ENCODE peak calls at places on chromosome 7, in ten cellular contexts. L, Z, Y, V, O, T, E, R, B and F are unnamed samples. For H3K36me3, the result is how much of the 10 kb centered on the place peaks cover.

GRCh38 chr7:5479133-5479745 is 55.6 kb upstream of the TNRC18 start:
- DNase-seq in L (no peak), Z (no peak), Y (no peak), V (no peak), O (no peak), T (no peak), E (no peak), R (no peak), B (no peak), F (peak)

GRCh38 chr7:106304575-106304974 is 19.8 kb upstream of the NAMPT start:
- DNase-seq in L (no peak), Z (no peak), Y (no peak), V (no peak), O (no peak), T (no peak), E (no peak), R (no peak), B (no peak), F (no peak)

GRCh38 chr7:96310106-96310505 is 11.8 kb downstream of the SLC25A13 start:
- DNase-seq in L (no peak), Z (no peak), Y (no peak), V (no peak), O (no peak), T (no peak), E (no peak), R (no peak), B (no peak), F (no peak)

GRCh38 chr7:27237735-27238334 is 4.8 kb upstream of the EVX1 start:
- DNase-seq in L (no peak), Z (peak), Y (no peak), V (no peak), O (no peak), T (no peak), E (no peak), R (no peak), B (no peak), F (no peak)

GRCh38 chr7:8176370-8177081 is 85.4 kb downstream of the ICA1 start:
- DNase-seq in L (no peak), Z (no peak), Y (peak), V (peak), O (no peak), T (no peak), E (peak), R (no peak), B (no peak), F (no peak)

GRCh38 chr7:129417073-129417472 is 17.2 kb upstream of the STRIP2 start:
- DNase-seq in L (no peak), Z (no peak), Y (no peak), V (no peak), O (no peak), T (no peak), E (no peak), R (no peak), B (no peak), F (no peak)

GRCh38 chr7:141220263-141220662 is 146.4 kb downstream of the TMEM178B start:
- DNase-seq in L (no peak), Z (no peak), Y (no peak), V (no peak), O (no peak), T (no peak), E (no peak), R (no peak), B (no peak), F (no peak)

GRCh38 chr7:106609416-106609815 is 51.5 kb downstream of the CCDC71L start:
- DNase-seq in L (no peak), Z (peak), Y (no peak), V (no peak), O (no peak), T (no peak), E (no peak), R (no peak), B (no peak), F (peak)

GRCh38 chr7:954330-955238 is at the start of gene ADAP1:
- DNase-seq in L (peak), Z (peak), Y (peak), V (peak), O (peak), T (peak), E (peak), R (no peak), B (peak), F (no peak)

GRCh38 chr7:84238611-84239010 is 44.0 kb upstream of the SEMA3A start:
- DNase-seq in L (no peak), Z (no peak), Y (no peak), V (no peak), O (no peak), T (no peak), E (no peak), R (no peak), B (no peak), F (no peak)

GRCh38 chr7:145582742-145583303 is 533.8 kb upstream of the CNTNAP2 start:
- DNase-seq in L (no peak), Z (no peak), Y (no peak), V (no peak), O (no peak), T (no peak), E (no peak), R (no peak), B (no peak), F (no peak)

GRCh38 chr7:1512781-1513656 is 8.8 kb upstream of the INTS1 start:
- DNase-seq in L (peak), Z (peak), Y (peak), V (peak), O (no peak), T (no peak), E (peak), R (peak), B (peak), F (no peak)

GRCh38 chr7:103712991-103713778 is 267.2 kb upstream of the SLC26A5 start:
- DNase-seq in L (no peak), Z (no peak), Y (no peak), V (no peak), O (no peak), T (no peak), E (no peak), R (no peak), B (no peak), F (no peak)

GRCh38 chr7:142487124-142487523 is 229.3 kb upstream of the PRSS58 start:
- DNase-seq in L (no peak), Z (no peak), Y (no peak), V (no peak), O (no peak), T (no peak), E (no peak), R (no peak), B (no peak), F (no peak)

GRCh38 chr7:44131173-44132009 is 8.0 kb upstream of the POLD2 start:
- DNase-seq in L (peak), Z (peak), Y (no peak), V (no peak), O (no peak), T (no peak), E (no peak), R (no peak), B (peak), F (no peak)

GRCh38 chr7:22154130-22154529 is 202.8 kb downstream of the RAPGEF5 start:
- DNase-seq in L (no peak), Z (no peak), Y (no peak), V (no peak), O (no peak), T (no peak), E (no peak), R (no peak), B (no peak), F (no peak)

GRCh38 chr7:68472688-68473087 is 1125.6 kb upstream of the AUTS2 start:
- DNase-seq in L (no peak), Z (no peak), Y (no peak), V (no peak), O (no peak), T (no peak), E (no peak), R (no peak), B (no peak), F (no peak)

GRCh38 chr7:52944916-52945315 is 90.5 kb upstream of the POM121L12 start:
- DNase-seq in L (no peak), Z (no peak), Y (no peak), V (no peak), O (no peak), T (no peak), E (no peak), R (no peak), B (no peak), F (peak)

GRCh38 chr7:108093903-108094302 is 36.3 kb downstream of the LAMB4 start:
- DNase-seq in L (no peak), Z (no peak), Y (no peak), V (no peak), O (no peak), T (no peak), E (no peak), R (no peak), B (no peak), F (no peak)

GRCh38 chr7:150954201-150954985 is 23.7 kb downstream of the KCNH2 start:
- DNase-seq in L (no peak), Z (no peak), Y (no peak), V (no peak), O (no peak), T (no peak), E (no peak), R (no peak), B (no peak), F (no peak)

GRCh38 chr7:150954986-150955518 is 23.1 kb downstream of the KCNH2 start:
- DNase-seq in L (no peak), Z (no peak), Y (no peak), V (no peak), O (no peak), T (no peak), E (no peak), R (no peak), B (no peak), F (no peak)

GRCh38 chr7:150956395-150957118 is 21.6 kb downstream of the KCNH2 start:
- DNase-seq in L (no peak), Z (no peak), Y (no peak), V (no peak), O (no peak), T (no peak), E (no peak), R (no peak), B (no peak), F (no peak)

GRCh38 chr7:150957119-150958020 is 20.8 kb downstream of the KCNH2 start:
- DNase-seq in L (no peak), Z (no peak), Y (peak), V (no peak), O (no peak), T (no peak), E (no peak), R (no peak), B (no peak), F (no peak)

DNA sequence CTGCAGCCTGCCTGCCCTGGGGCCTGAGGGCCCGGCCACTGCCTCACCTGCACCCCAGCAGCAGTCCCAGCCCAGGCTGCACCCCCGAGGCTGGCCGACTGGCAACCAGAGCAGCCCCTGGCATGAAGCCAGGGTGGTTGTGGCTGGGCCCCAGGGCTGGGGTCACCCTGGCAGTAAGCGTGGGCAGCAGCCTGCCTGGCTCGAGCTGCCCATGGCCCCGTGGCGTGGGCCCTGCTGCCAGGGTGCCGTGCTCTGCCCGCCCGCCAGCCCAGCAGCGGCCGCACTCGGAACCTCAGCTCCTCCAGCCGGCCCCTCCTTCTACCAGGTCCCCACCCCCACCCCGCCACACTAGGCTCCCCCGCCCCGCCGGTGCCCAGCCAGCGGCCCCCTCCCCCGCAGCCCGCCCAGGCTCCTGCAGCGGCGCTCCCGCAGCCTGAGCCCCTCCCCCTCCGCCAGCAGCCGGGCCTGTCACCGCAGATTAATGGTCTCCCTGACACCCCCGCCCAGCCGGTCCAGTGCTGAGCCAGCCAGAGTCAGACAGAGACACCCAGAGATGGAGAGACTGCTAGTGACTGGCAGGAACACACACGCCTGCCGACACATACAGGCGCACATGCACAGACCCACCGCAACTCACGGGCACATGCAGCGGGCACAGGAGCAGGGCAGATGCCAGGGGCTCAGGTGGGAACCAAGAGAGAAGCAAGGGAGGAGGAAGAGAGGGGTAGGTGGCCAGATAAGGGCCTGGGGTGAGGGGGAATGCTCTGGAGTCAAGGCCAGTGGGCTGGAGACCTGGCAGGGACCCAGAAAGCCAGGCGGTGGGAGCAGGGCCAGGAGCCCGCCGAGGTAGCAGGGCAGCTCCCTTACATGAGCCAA is 22.4 kb downstream of the KCNH2 start:
- DNase-seq in L (no peak), Z (no peak), Y (peak), V (peak), O (no peak), T (peak), E (no peak), R (no peak), B (peak), F (no peak)
- TF ChIP-seq CTCF in L (no peak), Z (no peak), Y (no peak), V (no peak), O (no peak), T (no peak), E (no peak), R (no peak), B (no peak), F (no peak)

DNA sequence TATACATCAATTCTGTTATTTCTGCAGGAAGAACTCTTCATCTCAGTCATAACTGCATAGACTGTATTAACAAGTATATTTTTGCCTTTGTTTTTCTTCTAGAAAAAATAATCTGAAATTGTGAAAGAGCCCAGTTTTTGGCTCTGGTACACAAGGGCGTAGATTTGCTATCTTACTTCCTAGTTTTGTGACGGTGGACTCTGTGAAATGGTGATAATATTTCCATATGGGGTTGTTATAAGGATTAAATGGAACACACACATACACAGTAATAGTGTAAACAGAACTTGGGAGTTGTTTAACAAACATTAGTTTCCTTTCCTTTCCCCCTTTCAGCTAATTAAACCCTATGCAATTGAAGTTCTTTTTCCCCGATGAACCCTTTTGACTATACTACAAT is 108.7 kb downstream of the MKLN1 start:
- DNase-seq in L (no peak), Z (no peak), Y (no peak), V (no peak), O (no peak), T (no peak), E (no peak), R (no peak), B (no peak), F (no peak)
- H3K36me3 ChIP-seq in L (under half), Z (under half), Y (under half), V (half or more), O (under half), T (under half), E (under half), R (under half), B (under half), F (under half)

GRCh38 chr7:130940326-130940725 is 206.3 kb upstream of the KLF14 start:
- DNase-seq in L (no peak), Z (no peak), Y (no peak), V (no peak), O (no peak), T (no peak), E (no peak), R (no peak), B (no peak), F (no peak)

GRCh38 chr7:130939285-130940095 is 205.5 kb upstream of the KLF14 start:
- DNase-seq in L (no peak), Z (no peak), Y (no peak), V (no peak), O (no peak), T (no peak), E (no peak), R (no peak), B (no peak), F (no peak)

GRCh38 chr7:130937830-130938229 is 203.8 kb upstream of the KLF14 start:
- DNase-seq in L (no peak), Z (no peak), Y (no peak), V (no peak), O (no peak), T (no peak), E (no peak), R (no peak), B (no peak), F (no peak)

GRCh38 chr7:130937016-130937415 is 203.0 kb upstream of the KLF14 start:
- DNase-seq in L (no peak), Z (no peak), Y (no peak), V (no peak), O (no peak), T (no peak), E (no peak), R (no peak), B (no peak), F (no peak)

DNA sequence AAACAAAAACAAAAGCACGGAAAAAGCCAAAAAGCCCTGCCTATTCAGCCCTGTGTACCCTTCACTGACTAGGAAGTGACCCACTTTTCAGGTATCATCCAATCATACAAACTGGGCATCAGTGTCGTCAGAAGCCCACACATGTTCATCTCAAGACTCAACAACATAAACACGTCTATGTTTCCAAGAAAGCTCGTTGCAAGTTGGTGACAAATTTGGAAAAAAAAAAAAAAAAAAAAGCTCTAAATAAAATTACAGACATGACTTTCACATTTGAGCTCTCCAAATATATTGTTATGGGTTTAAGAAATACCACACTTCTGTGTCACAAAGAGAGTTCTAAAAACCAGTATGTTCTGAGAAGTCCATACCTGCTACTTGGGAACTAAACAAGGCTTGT is 204.7 kb upstream of the KLF14 start:
- DNase-seq in L (no peak), Z (no peak), Y (peak), V (no peak), O (no peak), T (no peak), E (no peak), R (no peak), B (no peak), F (no peak)
- H3K4me3 ChIP-seq in L (peak), Z (no peak), Y (no peak), V (no peak), O (no peak), T (no peak), E (no peak), R (no peak), B (no peak), F (no peak)

DNA sequence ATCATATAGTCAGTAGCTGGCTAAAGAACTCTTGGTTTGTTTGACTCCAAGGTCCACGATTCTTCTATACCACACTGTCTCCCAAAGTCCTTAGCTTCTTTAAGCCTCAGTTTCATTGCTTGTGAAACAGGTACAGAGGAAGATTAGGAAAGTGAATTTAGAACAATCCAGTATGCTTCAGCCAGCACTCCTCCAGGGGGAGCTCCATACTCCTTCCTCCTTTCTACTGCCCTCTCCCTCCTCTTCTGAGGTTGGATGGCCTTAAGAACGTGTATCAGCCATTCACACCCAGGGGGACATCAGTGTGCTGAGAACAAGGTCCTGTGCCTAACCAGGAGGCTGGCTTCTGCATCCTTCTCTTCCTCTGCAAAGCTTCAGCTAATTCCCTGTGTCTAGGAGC is 54.8 kb upstream of the CALD1 start:
- DNase-seq in L (no peak), Z (peak), Y (no peak), V (no peak), O (no peak), T (no peak), E (no peak), R (no peak), B (no peak), F (no peak)
- TF ChIP-seq CTCF in L (peak), Z (peak), Y (no peak), V (peak), O (peak), T (no peak), E (peak), R (peak), B (no peak), F (peak)

DNA sequence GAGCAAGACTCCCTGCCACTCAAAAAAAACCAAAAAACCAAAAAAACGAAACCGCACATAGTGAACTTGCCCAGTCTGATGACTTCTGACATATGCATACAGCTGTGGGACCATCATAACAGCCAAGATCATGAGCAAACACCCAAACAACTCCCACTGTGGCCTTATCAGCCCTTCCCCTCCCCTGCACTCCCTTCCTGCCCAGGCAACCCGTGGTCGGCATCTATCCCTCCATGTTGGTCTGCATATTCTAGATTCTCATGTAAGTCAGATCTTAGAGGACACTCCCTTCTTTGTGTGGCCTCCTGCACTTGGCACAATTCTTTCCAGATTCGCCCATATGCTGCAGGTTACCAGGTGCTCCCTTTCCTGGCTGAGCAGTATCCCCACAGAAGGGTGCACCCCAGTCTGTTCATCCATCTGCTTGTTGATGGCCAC is 72.8 kb downstream of the GNA12 start:
- DNase-seq in L (no peak), Z (no peak), Y (no peak), V (no peak), O (no peak), T (no peak), E (no peak), R (no peak), B (no peak), F (no peak)
- H3K36me3 ChIP-seq in L (under half), Z (under half), Y (under half), V (under half), O (under half), T (under half), E (under half), R (under half), B (under half), F (under half)

DNA sequence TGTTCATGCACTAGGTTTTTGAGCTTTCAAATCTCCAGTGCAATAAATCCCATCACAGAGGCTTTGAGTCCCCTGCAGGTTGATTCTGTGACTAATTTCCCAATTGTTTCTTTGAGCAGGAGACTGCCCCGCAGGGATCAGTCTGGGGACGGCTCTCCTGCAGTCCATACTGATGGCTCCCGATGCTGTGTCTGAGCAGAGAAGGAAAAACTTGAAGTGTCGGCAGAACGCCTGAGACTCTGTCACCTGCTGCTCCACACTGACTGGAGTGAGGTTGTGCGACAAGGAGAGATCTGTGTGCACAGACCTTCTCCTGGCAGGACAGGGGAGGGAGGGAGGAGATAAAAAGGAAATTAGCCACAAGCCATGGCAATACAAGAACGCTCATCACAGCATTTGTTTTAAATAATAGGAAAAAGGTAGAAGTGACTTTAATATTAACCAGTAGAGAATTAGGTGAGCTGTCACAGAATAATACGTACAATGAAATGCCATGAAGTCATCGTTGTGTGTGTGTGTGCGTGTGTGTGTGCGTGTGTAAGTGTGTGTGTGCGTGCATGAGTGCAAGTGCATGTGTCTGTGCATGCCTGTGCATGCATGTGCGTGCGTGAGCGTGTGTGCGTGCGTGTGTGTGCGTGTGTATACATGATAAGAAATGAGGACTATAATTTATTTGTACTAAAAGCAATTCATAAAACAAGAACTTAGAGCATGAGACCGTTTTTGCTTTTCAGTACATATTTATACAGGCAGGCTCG is 38.2 kb downstream of the HTR5A start:
- DNase-seq in L (no peak), Z (no peak), Y (no peak), V (no peak), O (no peak), T (no peak), E (no peak), R (no peak), B (no peak), F (no peak)
- H3K4me3 ChIP-seq in L (no peak), Z (no peak), Y (no peak), V (no peak), O (no peak), T (no peak), E (no peak), R (no peak), B (no peak), F (no peak)